ENCODE peak calls at places on chromosome 2, in five cellular contexts. J is GM12865, B is brain pericyte, T is dorsolateral prefrontal cortex, Y is choroid plexus epithelial cell. I is an unnamed sample.

GRCh38 chr2:121150126-121150525 is 134.9 kb downstream of the TFCP2L1 start:
- DNase-seq in J (no peak), B (no peak), T (no peak), Y (no peak), I (no peak)

GRCh38 chr2:221372156-221372870 is 199.8 kb downstream of the EPHA4 start:
- DNase-seq in J (no peak), B (no peak), T (no peak), Y (no peak), I (no peak)

GRCh38 chr2:239154971-239155805 is 245.6 kb downstream of the HDAC4 start:
- DNase-seq in J (no peak), B (no peak), T (peak), Y (no peak), I (no peak)

GRCh38 chr2:73187549-73187948 is 14.8 kb upstream of the NOTO start:
- DNase-seq in J (no peak), B (no peak), T (no peak), Y (no peak), I (no peak)

GRCh38 chr2:37827911-37828411 is 97.1 kb upstream of the RMDN2 start:
- DNase-seq in J (no peak), B (no peak), T (no peak), Y (peak), I (peak)

GRCh38 chr2:222835142-222835822 is 25.6 kb upstream of the ACSL3 start:
- DNase-seq in J (no peak), B (no peak), T (no peak), Y (peak), I (no peak)

GRCh38 chr2:213315168-213315876 is 31.1 kb downstream of the SPAG16 start:
- DNase-seq in J (peak), B (no peak), T (no peak), Y (peak), I (no peak)

GRCh38 chr2:168246483-168247340 is 683 bp downstream of the STK39 start:
- DNase-seq in J (peak), B (no peak), T (peak), Y (peak), I (no peak)

GRCh38 chr2:21836766-21837543 is 713.2 kb downstream of the TDRD15 start:
- DNase-seq in J (no peak), B (no peak), T (no peak), Y (peak), I (no peak)

GRCh38 chr2:206423147-206423546 is 20.2 kb upstream of the ADAM23 start:
- DNase-seq in J (peak), B (no peak), T (no peak), Y (peak), I (no peak)